ENCODE peak calls at places on chromosomes 5 and 9, in eight cellular contexts. E is GM23338, Y is H9, N is fibroblast of lung, H is mammary epithelial cell, B is MM.1S, W is PC-9, A is neuronal stem cell. S is an unnamed sample.

GRCh38 chr5:90191352-90192045 is 218.1 kb downstream of the CETN3 start:
- DNase-seq in E (no peak), Y (no peak), N (no peak), H (no peak), B (no peak), W (no peak), A (no peak), S (no peak)

GRCh38 chr9:128805661-128806060 is 12.6 kb upstream of the ENDOG start:
- DNase-seq in E (no peak), Y (no peak), N (no peak), H (no peak), B (no peak), W (no peak), A (no peak), S (no peak)

GRCh38 chr9:90085633-90086032 is 480.8 kb downstream of the GADD45G start:
- DNase-seq in E (no peak), Y (no peak), N (no peak), H (no peak), B (no peak), W (no peak), A (no peak), S (no peak)

GRCh38 chr9:77215874-77216273 is 38.5 kb downstream of the VPS13A start:
- DNase-seq in E (peak; percentile 19), Y (no peak), N (peak; percentile 8), H (no peak), B (no peak), W (no peak), A (no peak), S (no peak)

GRCh38 chr5:119370521-119370920 is 14.7 kb downstream of the TNFAIP8 start:
- DNase-seq in E (no peak), Y (no peak), N (no peak), H (no peak), B (no peak), W (no peak), A (no peak), S (no peak)

GRCh38 chr9:88536951-88537742 is 2.2 kb downstream of the NXNL2 start:
- DNase-seq in E (no peak), Y (no peak), N (no peak), H (no peak), B (no peak), W (no peak), A (no peak), S (no peak)

GRCh38 chr5:56861893-56862485 is 46.6 kb downstream of the MAP3K1 start:
- DNase-seq in E (no peak), Y (no peak), N (no peak), H (peak; percentile 16), B (no peak), W (no peak), A (no peak), S (no peak)

GRCh38 chr9:34179528-34180138 is 790 bp downstream of the UBAP1 start:
- DNase-seq in E (no peak), Y (no peak), N (peak; percentile 24), H (peak; percentile 60), B (no peak), W (peak; percentile 51), A (no peak), S (peak; percentile 8)

GRCh38 chr9:112049834-112050516 is 125.1 kb downstream of the SUSD1 start:
- DNase-seq in E (no peak), Y (no peak), N (peak; percentile 75), H (no peak), B (no peak), W (no peak), A (no peak), S (no peak)

DNA sequence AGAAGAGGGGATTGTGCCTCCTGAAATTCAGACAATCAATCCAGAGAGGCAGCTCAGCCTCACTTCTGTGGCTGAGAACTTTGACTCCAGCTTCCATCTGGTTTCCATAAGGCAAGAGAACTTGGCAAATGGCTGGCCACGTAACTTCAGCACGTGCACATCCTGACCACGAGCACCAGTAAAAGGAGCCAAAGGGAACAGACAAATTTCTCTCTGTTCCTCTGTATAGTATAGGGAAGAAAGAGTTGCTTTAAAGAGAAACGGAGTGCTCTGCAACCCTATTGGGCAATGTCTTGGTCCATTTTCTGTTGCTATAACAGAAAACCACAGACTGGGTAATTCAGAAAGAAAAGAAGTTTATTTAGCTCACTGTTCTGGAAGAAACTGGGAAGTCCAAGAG is 558.8 kb downstream of the ACTL7B start:
- DNase-seq in E (no peak), Y (no peak), N (peak; percentile 74), H (peak; percentile 26), B (no peak), W (no peak), A (no peak), S (no peak)
- H3K27ac ChIP-seq in E (no peak overlapping the region), Y (no peak overlapping the region), N (peak overlapping the region; percentile 80), H (no peak overlapping the region), B (no peak overlapping the region), W (no peak overlapping the region), A (no peak overlapping the region), S (no peak overlapping the region)

DNA sequence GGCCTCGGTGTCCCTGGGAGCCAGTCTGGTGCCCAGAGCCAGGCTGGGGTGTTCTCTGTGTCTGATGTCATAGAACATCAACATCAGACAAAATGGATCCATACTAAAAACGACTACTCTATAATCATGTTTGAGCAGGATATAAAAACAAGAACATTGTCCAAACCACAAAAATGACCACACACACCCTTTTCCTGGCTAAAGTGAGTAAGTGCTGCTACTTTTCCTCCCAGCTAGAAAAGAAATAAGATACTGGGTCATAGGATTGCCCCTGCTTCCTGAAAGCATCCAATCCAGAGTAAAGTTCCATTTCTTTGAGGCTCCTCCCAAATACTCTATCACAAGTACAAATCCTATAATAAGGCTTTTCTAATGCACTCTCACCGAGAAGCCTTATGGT is 19.7 kb upstream of the TRAF1 start:
- DNase-seq in E (no peak), Y (no peak), N (peak; percentile 63), H (peak; percentile 74), B (no peak), W (no peak), A (no peak), S (peak; percentile 69)
- H2AFZ ChIP-seq in E (no peak overlapping the region), Y (no peak overlapping the region), N (no peak overlapping the region), H (peak overlapping the region; percentile 57), B (no peak overlapping the region), W (no peak overlapping the region), A (no peak overlapping the region), S (no peak overlapping the region)

GRCh38 chr5:64181440-64181839 is 15.8 kb downstream of the RNF180 start:
- DNase-seq in E (no peak), Y (no peak), N (no peak), H (no peak), B (no peak), W (no peak), A (no peak), S (no peak)

GRCh38 chr5:64183956-64184355 is 18.3 kb downstream of the RNF180 start:
- DNase-seq in E (no peak), Y (no peak), N (no peak), H (no peak), B (peak; percentile 82), W (no peak), A (no peak), S (no peak)

GRCh38 chr5:64176301-64176700 is 10.7 kb downstream of the RNF180 start:
- DNase-seq in E (no peak), Y (no peak), N (no peak), H (no peak), B (no peak), W (no peak), A (no peak), S (no peak)

GRCh38 chr5:64184832-64185231 is 19.2 kb downstream of the RNF180 start:
- DNase-seq in E (no peak), Y (no peak), N (no peak), H (no peak), B (peak; percentile 49), W (no peak), A (no peak), S (no peak)

DNA sequence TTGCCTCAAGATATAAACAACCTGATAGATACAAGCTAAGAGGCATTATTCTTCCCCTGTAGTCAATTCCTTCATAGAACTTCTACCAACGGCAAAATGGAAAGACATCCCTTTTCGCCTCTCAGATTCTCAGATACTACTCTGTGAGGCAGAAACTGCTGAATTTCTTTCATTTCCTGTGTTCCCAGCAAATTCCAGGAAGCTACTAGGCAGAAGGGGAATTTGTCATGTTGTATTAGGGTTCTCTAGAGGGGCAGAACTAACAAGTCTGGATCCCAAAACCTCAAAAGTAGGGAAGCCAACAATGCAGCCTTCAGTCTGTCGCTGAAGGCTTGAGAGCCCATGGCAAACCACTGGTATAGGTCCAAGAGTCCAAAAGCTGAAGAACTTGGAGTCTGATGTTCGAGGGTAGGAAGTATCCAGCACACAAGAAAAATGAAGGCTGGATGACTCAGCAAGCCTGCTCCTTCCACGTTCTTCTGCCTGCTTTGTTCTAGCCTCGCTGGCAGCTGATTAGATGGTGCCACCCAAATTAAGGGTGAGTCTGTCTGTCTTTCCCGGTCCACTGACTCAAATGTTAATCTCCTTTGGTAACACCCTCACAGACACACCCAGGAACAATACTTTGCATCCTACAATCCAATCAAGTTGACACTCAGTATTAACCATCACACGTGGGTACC is 15.2 kb downstream of the RNF180 start:
- DNase-seq in E (no peak), Y (no peak), N (peak; percentile 29), H (peak; percentile 2), B (no peak), W (no peak), A (no peak), S (no peak)
- H3K27ac ChIP-seq in E (no peak overlapping the region), Y (no peak overlapping the region), N (no peak overlapping the region), H (no peak overlapping the region), B (no peak overlapping the region), W (no peak overlapping the region), A (no peak overlapping the region), S (no peak overlapping the region)

GRCh38 chr5:72505539-72505938 is 1.7 kb downstream of the ZNF366 start:
- DNase-seq in E (no peak), Y (no peak), N (no peak), H (no peak), B (no peak), W (no peak), A (no peak), S (no peak)

GRCh38 chr5:72501475-72501874 is 5.7 kb downstream of the ZNF366 start:
- DNase-seq in E (peak; percentile 72), Y (no peak), N (peak; percentile 57), H (no peak), B (no peak), W (no peak), A (peak; percentile 20), S (no peak)

GRCh38 chr5:72505026-72505425 is 2.2 kb downstream of the ZNF366 start:
- DNase-seq in E (no peak), Y (no peak), N (no peak), H (no peak), B (no peak), W (no peak), A (no peak), S (no peak)

GRCh38 chr5:72506150-72506549 is 1.1 kb downstream of the ZNF366 start:
- DNase-seq in E (no peak), Y (no peak), N (no peak), H (no peak), B (no peak), W (no peak), A (no peak), S (no peak)

DNA sequence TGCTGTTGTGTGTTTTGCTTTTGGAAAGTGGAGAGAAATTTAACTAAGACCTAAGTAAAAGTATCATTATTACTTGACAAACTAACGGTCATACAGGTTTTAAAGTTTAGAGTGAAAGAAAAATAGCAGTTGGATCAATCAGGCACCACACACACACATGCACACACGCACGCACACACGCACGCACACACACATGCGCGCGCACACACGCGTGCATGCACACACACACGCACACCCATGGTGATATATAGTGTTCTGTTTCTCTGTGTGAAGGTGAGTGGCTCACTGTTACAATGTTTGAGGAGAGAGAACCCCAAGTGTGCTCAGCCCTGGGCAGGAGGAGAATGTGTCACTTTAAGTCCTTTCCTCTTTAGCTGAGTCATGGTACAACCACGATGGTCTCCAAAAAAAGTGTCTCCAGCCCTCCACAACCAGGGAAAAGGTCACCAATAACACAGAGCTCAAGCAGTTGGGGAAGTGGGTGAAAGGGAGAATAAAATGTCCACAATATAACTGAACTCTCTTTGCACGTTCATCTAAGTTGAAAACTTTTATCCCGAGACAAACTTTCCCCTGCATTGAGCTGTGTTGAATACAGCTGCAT is 3.2 kb downstream of the ZNF366 start:
- DNase-seq in E (no peak), Y (no peak), N (peak; percentile 41), H (no peak), B (no peak), W (peak; percentile 91), A (no peak), S (peak; percentile 79)
- H2AFZ ChIP-seq in E (peak overlapping the region; percentile 89), Y (no peak overlapping the region), N (peak overlapping the region; percentile 49), H (peak overlapping the region; percentile 42), B (no peak overlapping the region), W (peak overlapping the region; percentile 70), A (peak overlapping the region; percentile 41), S (peak overlapping the region; percentile 62)

S was measured in PC-3.